ENCODE peak calls at places on chromosome 18, in five cellular contexts. W, O, I, S and G are unnamed samples.

GRCh38 chr18:49178736-49179135 is 228.0 kb upstream of the SMAD7 start:
- DNase-seq in I (no peak), O (peak), W (no peak), S (no peak), G (no peak)

GRCh38 chr18:25055076-25055475 is 296.9 kb downstream of the ZNF521 start:
- DNase-seq in I (no peak), S (no peak), O (no peak), W (no peak), G (no peak)

GRCh38 chr18:21743166-21743831 is 2.7 kb downstream of the MIB1 start:
- DNase-seq in S (no peak), W (peak), I (no peak), O (no peak), G (no peak)

GRCh38 chr18:55927831-55928230 is 339.8 kb upstream of the TCF4 start:
- DNase-seq in S (no peak), I (no peak), W (no peak), O (no peak), G (no peak)

GRCh38 chr18:22309191-22309590 is 108.5 kb downstream of the CTAGE1 start:
- DNase-seq in O (no peak), I (no peak), W (no peak), S (no peak), G (no peak)

GRCh38 chr18:62987035-62987830 is 271.9 kb downstream of the PHLPP1 start:
- DNase-seq in I (no peak), O (no peak), S (no peak), W (no peak), G (no peak)

GRCh38 chr18:48589797-48590519 is 51.1 kb downstream of the CTIF start:
- DNase-seq in W (no peak), I (no peak), S (peak), O (no peak), G (no peak)

GRCh38 chr18:3264362-3264761 is 2.4 kb downstream of the MYL12B start:
- DNase-seq in S (no peak), I (no peak), W (no peak), O (peak), G (no peak)